ENCODE peak calls at places on chromosomes 13 and 19, in four cellular contexts. Z, B, X and A are unnamed samples.

GRCh38 chr19:39502640-39503417 is 4.1 kb downstream of the DLL3 start:
- DNase-seq in B (peak), X (peak), Z (peak), A (no peak)

GRCh38 chr19:14325863-14326262 is 55.4 kb upstream of the ADGRE5 start:
- DNase-seq in X (no peak), B (no peak), Z (no peak), A (no peak)

GRCh38 chr13:94249512-94249911 is 230.0 kb downstream of the DCT start:
- DNase-seq in Z (no peak), X (no peak), B (no peak), A (peak)

GRCh38 chr19:33763661-33764343 is 32.9 kb upstream of the KCTD15 start:
- DNase-seq in B (no peak), Z (no peak), X (no peak), A (no peak)

GRCh38 chr19:11964496-11964857 is 363 bp upstream of the ZNF763 start:
- DNase-seq in X (no peak), B (no peak), Z (no peak), A (no peak)

GRCh38 chr19:30711296-30711695 is 339.1 kb downstream of the ZNF536 start:
- DNase-seq in Z (no peak), X (no peak), B (no peak), A (no peak)

GRCh38 chr13:113742000-113742441 is 17.0 kb upstream of the TMEM255B start:
- DNase-seq in Z (no peak), X (peak), B (no peak), A (no peak)

GRCh38 chr13:79631260-79631659 is 150.3 kb downstream of the NDFIP2 start:
- DNase-seq in B (no peak), X (no peak), Z (no peak), A (no peak)

GRCh38 chr19:5789201-5789795 is 1.7 kb downstream of the DUS3L start:
- DNase-seq in B (no peak), Z (no peak), X (no peak), A (no peak)

GRCh38 chr19:10136936-10137335 is 17.2 kb upstream of the EIF3G start:
- DNase-seq in Z (no peak), B (no peak), X (no peak), A (no peak)

GRCh38 chr19:4566402-4567051 is 7.0 kb upstream of the SEMA6B start:
- DNase-seq in B (no peak), Z (no peak), X (no peak), A (peak)